ENCODE peak calls at places on chromosomes 2 and 18, in four cellular contexts. One of them, this sample, is unnamed.

GRCh38 chr2:75466708-75467311 is 93.9 kb downstream of the EVA1A start:
- DNase-seq in K562: peak
- DNase-seq in HepG2: peak
- DNase-seq in HCT116: peak
- DNase-seq in this sample: no peak

GRCh38 chr2:112021269-112021668 is 33.8 kb upstream of the TMEM87B start:
- DNase-seq in K562: no peak
- DNase-seq in HepG2: no peak
- DNase-seq in HCT116: no peak
- DNase-seq in this sample: no peak

GRCh38 chr2:149741646-149742045 is 154.1 kb upstream of the MMADHC start:
- DNase-seq in HepG2: no peak
- DNase-seq in HCT116: no peak
- DNase-seq in K562: no peak
- DNase-seq in this sample: no peak

GRCh38 chr2:237485304-237485703 is 1.7 kb upstream of the MLPH start:
- DNase-seq in K562: no peak
- DNase-seq in HCT116: no peak
- DNase-seq in HepG2: no peak
- DNase-seq in this sample: no peak

GRCh38 chr2:50143822-50144575 is 887.9 kb downstream of the NRXN1 start:
- DNase-seq in K562: no peak
- DNase-seq in HCT116: no peak
- DNase-seq in HepG2: peak
- DNase-seq in this sample: peak

GRCh38 chr2:160055726-160056108 is 6.7 kb downstream of the PLA2R1 start:
- DNase-seq in HepG2: no peak
- DNase-seq in K562: no peak
- DNase-seq in HCT116: no peak
- DNase-seq in this sample: no peak

GRCh38 chr2:75602724-75603342 is 42.1 kb upstream of the EVA1A start:
- DNase-seq in K562: no peak
- DNase-seq in HCT116: no peak
- DNase-seq in HepG2: no peak
- DNase-seq in this sample: no peak

GRCh38 chr2:140376686-140377085 is 1596.5 kb upstream of the NXPH2 start:
- DNase-seq in K562: no peak
- DNase-seq in HepG2: no peak
- DNase-seq in HCT116: no peak
- DNase-seq in this sample: no peak

GRCh38 chr2:181586569-181587076 is 70.3 kb downstream of the CERKL start:
- DNase-seq in K562: no peak
- DNase-seq in HepG2: no peak
- DNase-seq in HCT116: no peak
- DNase-seq in this sample: no peak

GRCh38 chr2:68365087-68365486 is at the start of gene PLEK:
- DNase-seq in HCT116: no peak
- DNase-seq in HepG2: no peak
- DNase-seq in K562: no peak
- DNase-seq in this sample: no peak

GRCh38 chr2:200699310-200699709 is 112.4 kb upstream of the BZW1 start:
- DNase-seq in HepG2: no peak
- DNase-seq in HCT116: no peak
- DNase-seq in K562: no peak
- DNase-seq in this sample: no peak

GRCh38 chr18:23779696-23780303 is 90.5 kb downstream of the LAMA3 start:
- DNase-seq in HCT116: peak
- DNase-seq in HepG2: peak
- DNase-seq in K562: peak
- DNase-seq in this sample: no peak

GRCh38 chr2:160918909-160919503 is 241.2 kb upstream of the TANK start:
- DNase-seq in HepG2: peak
- DNase-seq in HCT116: peak
- DNase-seq in K562: no peak
- DNase-seq in this sample: no peak

GRCh38 chr2:61277756-61278155 is 115.8 kb downstream of the C2orf74 start:
- DNase-seq in K562: no peak
- DNase-seq in HCT116: no peak
- DNase-seq in HepG2: no peak
- DNase-seq in this sample: no peak

GRCh38 chr2:217331577-217332139 is 471.8 kb upstream of the TNP1 start:
- DNase-seq in HCT116: no peak
- DNase-seq in HepG2: peak
- DNase-seq in K562: no peak
- DNase-seq in this sample: no peak

GRCh38 chr2:10390369-10390801 is 57.7 kb downstream of the ODC1 start:
- DNase-seq in K562: no peak
- DNase-seq in HCT116: no peak
- DNase-seq in HepG2: no peak
- DNase-seq in this sample: no peak

GRCh38 chr2:212005077-212005671 is 533.4 kb downstream of the ERBB4 start:
- DNase-seq in HCT116: peak
- DNase-seq in HepG2: peak
- DNase-seq in K562: no peak
- DNase-seq in this sample: peak

GRCh38 chr2:173652731-173653426 is 298.2 kb downstream of the CDCA7 start:
- DNase-seq in K562: no peak
- DNase-seq in HCT116: peak
- DNase-seq in HepG2: peak
- DNase-seq in this sample: peak

DNA sequence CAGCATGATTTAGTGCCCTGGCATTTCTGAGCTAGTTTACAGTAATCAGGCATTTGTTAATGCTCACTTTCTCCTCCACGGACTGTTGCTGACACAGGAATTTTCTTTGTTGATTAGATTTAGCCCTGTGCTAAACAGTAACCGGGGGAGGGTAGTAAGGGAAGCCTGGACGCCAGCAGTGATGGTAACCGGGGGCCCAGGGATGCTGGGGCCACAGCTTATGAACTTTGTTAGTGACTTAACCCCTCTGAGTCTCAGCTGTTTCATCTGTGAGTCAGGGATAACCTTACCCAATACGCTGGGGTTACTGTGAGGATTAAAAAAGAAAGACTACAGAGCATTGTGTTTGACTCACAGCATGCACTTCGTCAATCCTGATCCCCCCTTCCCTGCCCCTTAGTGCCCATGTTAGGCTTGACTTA is 33.5 kb downstream of the KLHL29 start:
- DNase-seq in HepG2: no peak
- DNase-seq in K562: no peak
- DNase-seq in HCT116: no peak
- DNase-seq in this sample: no peak
- TF ChIP-seq TCF7L2 in HepG2: no peak
- TF ChIP-seq TCF7L2 in K562: no peak
- TF ChIP-seq TCF7L2 in HCT116: no peak
- TF ChIP-seq TCF7L2 in this sample: no peak

GRCh38 chr2:151176661-151177060 is 85.0 kb downstream of the RBM43 start:
- DNase-seq in K562: no peak
- DNase-seq in HCT116: no peak
- DNase-seq in HepG2: no peak
- DNase-seq in this sample: no peak
- TF ChIP-seq CTCF in K562: no peak
- TF ChIP-seq CTCF in HCT116: no peak
- TF ChIP-seq CTCF in HepG2: no peak
- TF ChIP-seq CTCF in this sample: peak

DNA sequence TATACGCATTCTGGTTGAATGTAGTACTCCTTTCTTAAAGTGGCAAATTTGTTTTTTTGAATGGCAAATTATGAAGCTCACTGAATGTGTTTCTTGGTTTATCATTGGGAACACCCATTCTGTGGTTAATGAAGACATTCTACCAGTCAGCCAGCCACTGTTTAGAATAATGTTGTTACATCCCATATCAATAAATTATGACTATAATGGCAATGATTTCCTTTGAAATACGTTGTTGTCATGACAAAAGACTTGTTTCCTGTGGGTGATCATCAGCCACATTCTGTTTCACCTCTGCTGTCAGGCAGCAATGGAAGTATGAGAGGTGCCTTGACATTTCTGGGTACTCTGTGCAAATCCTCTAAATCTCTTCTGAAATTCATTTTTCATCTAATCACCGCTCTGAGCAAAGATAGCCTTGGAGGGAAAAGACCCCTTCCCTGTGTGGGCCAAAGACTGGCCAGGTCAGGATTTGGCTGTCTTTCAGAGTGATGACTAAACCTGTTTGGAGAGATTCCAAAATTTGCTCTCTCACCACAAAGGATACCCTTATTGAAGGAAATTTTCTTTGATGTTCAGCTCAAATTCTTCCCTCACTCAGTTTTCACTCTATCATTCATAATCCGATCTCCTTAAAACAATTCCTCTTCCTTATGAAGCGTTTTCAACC is 869.2 kb downstream of the BCL11A start:
- DNase-seq in K562: no peak
- DNase-seq in HepG2: no peak
- DNase-seq in HCT116: no peak
- DNase-seq in this sample: no peak
- TF ChIP-seq TCF7L2 in K562: no peak
- TF ChIP-seq TCF7L2 in HepG2: no peak
- TF ChIP-seq TCF7L2 in HCT116: no peak
- TF ChIP-seq TCF7L2 in this sample: no peak

GRCh38 chr2:143433158-143433557 is 303.9 kb downstream of the ARHGAP15 start:
- DNase-seq in HepG2: no peak
- DNase-seq in K562: no peak
- DNase-seq in HCT116: no peak
- DNase-seq in this sample: no peak
- TF ChIP-seq CTCF in HepG2: no peak
- TF ChIP-seq CTCF in K562: no peak
- TF ChIP-seq CTCF in HCT116: no peak
- TF ChIP-seq CTCF in this sample: no peak

GRCh38 chr2:69616755-69617154 is 26.8 kb downstream of the AAK1 start:
- DNase-seq in K562: no peak
- DNase-seq in HepG2: no peak
- DNase-seq in HCT116: peak
- DNase-seq in this sample: no peak
- TF ChIP-seq TCF7L2 in K562: no peak
- TF ChIP-seq TCF7L2 in HepG2: no peak
- TF ChIP-seq TCF7L2 in HCT116: no peak
- TF ChIP-seq TCF7L2 in this sample: no peak

DNA sequence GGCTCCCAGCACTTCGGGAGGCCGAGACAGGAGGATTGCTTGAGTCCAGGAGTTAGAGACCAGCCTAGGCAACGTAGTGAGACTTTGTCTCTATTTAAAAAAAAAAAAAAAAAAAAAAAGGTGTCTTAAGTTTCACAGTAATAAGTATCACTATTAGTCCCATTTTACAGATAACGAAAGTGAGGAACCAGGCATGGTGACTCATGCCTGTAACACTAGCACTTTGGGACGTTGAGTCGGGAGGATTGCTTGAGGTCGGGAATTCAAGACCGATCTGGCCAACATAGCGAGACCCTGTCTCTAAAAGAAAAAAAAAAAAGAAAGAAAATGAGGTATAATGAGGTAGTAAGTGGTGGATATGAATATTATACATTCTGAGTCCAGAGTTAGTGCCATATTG is 2.5 kb downstream of the KCNJ13 start:
- DNase-seq in K562: no peak
- DNase-seq in HepG2: no peak
- DNase-seq in HCT116: no peak
- DNase-seq in this sample: no peak
- TF ChIP-seq CTCF in K562: no peak
- TF ChIP-seq CTCF in HepG2: no peak
- TF ChIP-seq CTCF in HCT116: no peak
- TF ChIP-seq CTCF in this sample: no peak

GRCh38 chr2:174997110-174997509 is 8.1 kb downstream of the CHN1 start:
- DNase-seq in K562: no peak
- DNase-seq in HepG2: no peak
- DNase-seq in HCT116: no peak
- DNase-seq in this sample: no peak
- TF ChIP-seq TCF7L2 in K562: no peak
- TF ChIP-seq TCF7L2 in HepG2: no peak
- TF ChIP-seq TCF7L2 in HCT116: no peak
- TF ChIP-seq TCF7L2 in this sample: no peak